ENCODE peak calls at places on chromosomes 6 and 20, in seven cellular contexts. Z is GOT3; M is amygdala; Y is effector CD4-positive, alpha-beta T cell; G is GM04503; O is GM13977; K is BE2C. Q is an unnamed sample.

GRCh38 chr20:17498181-17498580 is 33.0 kb downstream of the BFSP1 start:
- DNase-seq in K (no peak), Y (no peak), G (no peak), O (no peak), M (no peak), Z (no peak), Q (no peak)

GRCh38 chr6:107198631-107199416 is 83.5 kb upstream of the BEND3 start:
- DNase-seq in Y (no peak), O (no peak), M (no peak), Z (no peak), K (no peak), G (no peak), Q (no peak)

GRCh38 chr6:4812068-4812467 is 35.9 kb downstream of the CDYL start:
- DNase-seq in Y (no peak), G (no peak), O (no peak), Z (no peak), K (no peak), M (no peak), Q (no peak)

GRCh38 chr6:127058027-127058426 is 60.4 kb upstream of the RSPO3 start:
- DNase-seq in Z (no peak), K (no peak), O (no peak), G (no peak), M (no peak), Y (no peak), Q (no peak)

GRCh38 chr6:5260111-5260620 is 584 bp downstream of the LYRM4 start:
- DNase-seq in K (peak), O (peak), Y (peak), M (no peak), Z (no peak), G (peak), Q (peak)

GRCh38 chr20:29313481-29313880 is 1944.0 kb upstream of the DEFB115 start:
- DNase-seq in Z (no peak), G (no peak), Y (no peak), M (no peak), K (no peak), O (no peak), Q (no peak)

GRCh38 chr6:36362551-36363389 is 24.7 kb downstream of the ETV7 start:
- DNase-seq in G (no peak), Z (no peak), O (no peak), M (no peak), Y (no peak), K (no peak), Q (no peak)

GRCh38 chr6:132912273-132912672 is 97.9 kb downstream of the RPS12 start:
- DNase-seq in Y (no peak), K (no peak), M (no peak), O (no peak), G (no peak), Z (no peak), Q (no peak)

GRCh38 chr6:43391448-43392031 is 22.1 kb upstream of the ZNF318 start:
- DNase-seq in O (no peak), G (no peak), M (no peak), K (peak), Z (no peak), Y (peak), Q (no peak)

GRCh38 chr6:40252531-40253258 is 318.4 kb upstream of the MOCS1 start:
- DNase-seq in G (no peak), K (no peak), Z (no peak), Y (no peak), M (no peak), O (no peak), Q (no peak)

GRCh38 chr6:51541847-51542246 is 545.6 kb downstream of the PKHD1 start:
- DNase-seq in K (no peak), Z (no peak), G (no peak), M (no peak), O (no peak), Y (no peak), Q (no peak)

GRCh38 chr6:8229913-8230312 is 127.6 kb upstream of the EEF1E1 start:
- DNase-seq in G (no peak), M (no peak), O (no peak), K (no peak), Y (no peak), Z (no peak), Q (no peak)

GRCh38 chr6:110541701-110542309 is 65.4 kb upstream of the SLC22A16 start:
- DNase-seq in G (no peak), Y (no peak), K (no peak), O (no peak), M (peak), Z (no peak), Q (no peak)

GRCh38 chr6:15266423-15266996 is 20.6 kb downstream of the JARID2 start:
- DNase-seq in K (no peak), O (no peak), Y (no peak), M (no peak), Z (no peak), G (no peak), Q (peak)

GRCh38 chr6:56938634-56939294 is 16.1 kb upstream of the BEND6 start:
- DNase-seq in M (no peak), Y (no peak), Z (peak), G (peak), O (no peak), K (no peak), Q (no peak)

GRCh38 chr20:17530716-17531536 is at the start of gene BFSP1:
- DNase-seq in G (no peak), M (peak), Z (no peak), O (peak), Y (peak), K (peak), Q (peak)

GRCh38 chr6:165060636-165061190 is 248.7 kb downstream of the C6orf118 start:
- DNase-seq in Y (no peak), M (no peak), O (no peak), G (peak), K (no peak), Z (no peak), Q (no peak)

GRCh38 chr6:45808917-45809316 is 206.7 kb downstream of the CLIC5 start:
- DNase-seq in O (no peak), G (no peak), M (no peak), Y (no peak), Z (no peak), K (no peak), Q (no peak)

GRCh38 chr6:162770136-162770535 is 42.4 kb downstream of the PACRG start:
- DNase-seq in K (no peak), M (no peak), Y (no peak), O (no peak), Z (no peak), G (no peak), Q (no peak)

GRCh38 chr20:50434653-50435396 is 75.4 kb upstream of the PTPN1 start:
- DNase-seq in M (no peak), K (no peak), O (no peak), Z (no peak), Y (no peak), G (no peak), Q (no peak)

GRCh38 chr6:85561750-85562357 is 31.8 kb downstream of the SNX14 start:
- DNase-seq in M (no peak), Y (no peak), O (no peak), G (no peak), Z (no peak), K (no peak), Q (no peak)

GRCh38 chr6:3592371-3592941 is 135.6 kb upstream of the SLC22A23 start:
- DNase-seq in K (no peak), O (no peak), Z (peak), G (peak), M (no peak), Y (no peak), Q (no peak)

GRCh38 chr20:4081396-4081795 is 66.0 kb upstream of the RNF24 start:
- DNase-seq in M (no peak), Y (no peak), Z (no peak), G (no peak), O (no peak), K (no peak), Q (no peak)

GRCh38 chr20:2136275-2136674 is 34.6 kb downstream of the STK35 start:
- DNase-seq in Z (no peak), M (no peak), Y (no peak), K (no peak), G (no peak), O (no peak), Q (no peak)

GRCh38 chr6:56958481-56958880 is 3.6 kb downstream of the BEND6 start:
- DNase-seq in Z (no peak), O (no peak), K (no peak), M (no peak), G (no peak), Y (no peak), Q (no peak)

GRCh38 chr6:33190504-33191107 is 1.7 kb downstream of the COL11A2 start:
- DNase-seq in G (no peak), K (no peak), O (no peak), M (no peak), Z (no peak), Y (no peak), Q (no peak)

GRCh38 chr6:72620866-72621242 is 1.0 kb upstream of the KCNQ5 start:
- DNase-seq in Z (no peak), M (no peak), O (no peak), Y (no peak), K (no peak), G (no peak), Q (peak)

GRCh38 chr6:32967151-32968091 is 973 bp upstream of the BRD2 start:
- DNase-seq in Z (no peak), G (no peak), O (no peak), M (no peak), K (peak), Y (no peak), Q (no peak)

GRCh38 chr6:49499623-49500022 is at the start of gene GLYATL3:
- DNase-seq in O (no peak), K (no peak), Z (no peak), G (no peak), M (no peak), Y (no peak), Q (no peak)

GRCh38 chr6:35044771-35045275 is 96.3 kb downstream of the TCP11 start:
- DNase-seq in K (no peak), O (no peak), M (no peak), G (no peak), Z (no peak), Y (no peak), Q (no peak)

GRCh38 chr6:148794797-148795196 is 48.0 kb downstream of the UST start:
- DNase-seq in Y (no peak), G (no peak), M (no peak), O (no peak), Z (no peak), K (no peak), Q (no peak)

GRCh38 chr6:10256113-10256690 is 158.7 kb downstream of the TFAP2A start:
- DNase-seq in Y (no peak), K (no peak), O (peak), G (no peak), M (no peak), Z (no peak), Q (no peak)

GRCh38 chr6:106300944-106301343 is 24.6 kb downstream of the ATG5 start:
- DNase-seq in M (no peak), Z (no peak), O (peak), G (no peak), Y (no peak), K (no peak), Q (no peak)

GRCh38 chr6:49551126-49551865 is 828 bp downstream of the C6orf141 start:
- DNase-seq in Z (no peak), G (no peak), M (no peak), Y (no peak), O (peak), K (no peak), Q (peak)

GRCh38 chr6:143321687-143322086 is 128.8 kb downstream of the ADAT2 start:
- DNase-seq in Z (no peak), O (no peak), G (no peak), M (no peak), K (no peak), Y (no peak), Q (no peak)

GRCh38 chr6:150281767-150282166 is 87.0 kb upstream of the IYD start:
- DNase-seq in Z (no peak), K (no peak), M (no peak), O (no peak), Y (no peak), G (no peak), Q (no peak)

GRCh38 chr6:111874030-111874425 is 776 bp upstream of the FYN start:
- DNase-seq in Z (no peak), G (no peak), O (peak), M (no peak), Y (peak), K (peak), Q (no peak)

Q was measured in glutamatergic neuron.